ENCODE peak calls at places on chromosomes 3 and 15, in nine cellular contexts. B is ovary, H is choroid plexus epithelial cell, P is lower lobe of right lung, F is left lung, R is uterus, C is mesendoderm, Y is PC-3, J is dorsolateral prefrontal cortex. L is an unnamed sample.

GRCh38 chr3:78873641-78874040 is 894.2 kb downstream of the ROBO1 start:
- DNase-seq in B (no peak), H (peak), P (no peak), F (no peak), R (no peak), C (no peak), Y (peak), J (no peak), L (no peak)

GRCh38 chr15:76197703-76198455 is 113.4 kb downstream of the ETFA start:
- DNase-seq in B (no peak), H (no peak), P (peak), F (no peak), R (no peak), C (no peak), Y (peak), J (no peak), L (no peak)

GRCh38 chr3:60079076-60079475 is 1029.3 kb upstream of the CFAP20DC start:
- DNase-seq in B (no peak), H (no peak), P (no peak), F (no peak), R (no peak), C (peak), Y (no peak), J (no peak), L (no peak)

GRCh38 chr15:26082833-26083174 is 219.7 kb upstream of the ATP10A start:
- DNase-seq in B (no peak), H (peak), P (no peak), F (no peak), R (no peak), C (no peak), Y (no peak), J (no peak), L (no peak)

GRCh38 chr3:190101320-190102117 is 19.2 kb downstream of the P3H2 start:
- DNase-seq in B (no peak), H (peak), P (no peak), F (no peak), R (no peak), C (no peak), Y (no peak), J (no peak), L (peak)

GRCh38 chr3:153242900-153243299 is 80.9 kb downstream of the RAP2B start:
- DNase-seq in B (no peak), H (no peak), P (no peak), F (no peak), R (no peak), C (no peak), Y (no peak), J (no peak), L (no peak)

GRCh38 chr3:111338059-111338698 is 203.8 kb upstream of the CD96 start:
- DNase-seq in B (peak), H (peak), P (no peak), F (no peak), R (no peak), C (peak), Y (peak), J (no peak), L (no peak)

GRCh38 chr15:60787737-60788513 is 309.0 kb upstream of the ICE2 start:
- DNase-seq in B (no peak), H (peak), P (no peak), F (no peak), R (no peak), C (no peak), Y (peak), J (no peak), L (no peak)

GRCh38 chr3:16059700-16060357 is 114.7 kb upstream of the GALNT15 start:
- DNase-seq in B (no peak), H (no peak), P (no peak), F (no peak), R (no peak), C (no peak), Y (no peak), J (no peak), L (no peak)

GRCh38 chr15:66131200-66131599 is 122.3 kb downstream of the MEGF11 start:
- DNase-seq in B (no peak), H (no peak), P (no peak), F (no peak), R (no peak), C (no peak), Y (no peak), J (no peak), L (no peak)

GRCh38 chr3:27713066-27713400 is 9.1 kb downstream of the EOMES start:
- DNase-seq in B (no peak), H (no peak), P (no peak), F (peak), R (no peak), C (no peak), Y (peak), J (no peak), L (no peak)

GRCh38 chr3:27714692-27715453 is 7.2 kb downstream of the EOMES start:
- DNase-seq in B (no peak), H (no peak), P (peak), F (peak), R (no peak), C (peak), Y (peak), J (no peak), L (peak)

GRCh38 chr3:27713435-27713880 is 8.7 kb downstream of the EOMES start:
- DNase-seq in B (no peak), H (no peak), P (no peak), F (peak), R (no peak), C (peak), Y (peak), J (no peak), L (no peak)

GRCh38 chr3:27715454-27715806 is 6.7 kb downstream of the EOMES start:
- DNase-seq in B (no peak), H (no peak), P (no peak), F (no peak), R (no peak), C (peak), Y (no peak), J (no peak), L (no peak)

DNA sequence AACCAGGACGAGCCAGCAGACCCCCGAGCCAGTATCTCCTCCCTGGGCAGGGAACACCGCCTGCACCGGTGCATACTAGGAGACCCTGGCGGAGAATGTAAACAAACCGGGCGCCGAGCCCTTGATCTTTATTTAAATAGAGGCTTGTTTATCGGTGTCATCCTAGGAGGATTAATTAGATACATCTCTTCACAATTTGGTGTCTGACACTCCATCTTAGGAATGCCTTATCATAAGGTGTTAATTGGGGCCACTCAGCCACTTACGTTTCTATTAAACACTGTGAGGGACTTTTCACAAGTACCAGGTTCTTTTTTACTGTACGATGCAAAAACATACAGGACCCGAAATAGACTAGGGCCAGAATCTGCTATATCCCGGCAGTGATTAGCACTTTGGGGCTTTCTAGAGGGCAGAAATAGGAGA is 8.0 kb downstream of the EOMES start:
- DNase-seq in B (no peak), H (no peak), P (no peak), F (no peak), R (no peak), C (peak), Y (no peak), J (no peak), L (no peak)
- H3K4me3 ChIP-seq in B (peak), H (no peak), P (peak), F (peak), R (peak), C (no peak), Y (peak), J (peak), L (no peak)

GRCh38 chr3:71302604-71303003 is 280.9 kb downstream of the FOXP1 start:
- DNase-seq in B (no peak), H (no peak), P (no peak), F (no peak), R (no peak), C (no peak), Y (no peak), J (no peak), L (no peak)

GRCh38 chr3:71305246-71306206 is 278.0 kb downstream of the FOXP1 start:
- DNase-seq in B (peak), H (peak), P (no peak), F (no peak), R (peak), C (peak), Y (peak), J (peak), L (no peak)

GRCh38 chr3:71304684-71305083 is 278.8 kb downstream of the FOXP1 start:
- DNase-seq in B (peak), H (peak), P (no peak), F (no peak), R (peak), C (peak), Y (peak), J (no peak), L (no peak)

GRCh38 chr3:71303627-71304260 is 279.8 kb downstream of the FOXP1 start:
- DNase-seq in B (no peak), H (peak), P (no peak), F (no peak), R (no peak), C (no peak), Y (no peak), J (no peak), L (no peak)

DNA sequence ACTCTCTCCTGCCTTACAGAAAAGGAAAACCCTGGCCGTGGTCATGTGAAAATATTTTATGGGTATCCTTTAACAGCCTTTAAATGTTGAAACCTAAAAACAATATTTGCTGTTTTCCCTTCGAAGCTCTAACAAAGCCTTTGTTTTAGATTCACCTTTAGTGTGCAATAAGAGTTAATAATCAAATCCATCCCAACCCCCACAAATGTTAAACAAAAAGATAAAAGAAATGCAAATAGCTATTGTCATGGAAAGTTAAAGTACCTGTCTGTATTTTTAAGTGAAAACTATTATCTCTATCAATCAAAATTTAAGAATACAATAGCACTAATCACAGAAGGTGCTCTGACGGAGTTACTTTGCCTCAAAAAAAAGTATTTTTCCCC is 279.3 kb downstream of the FOXP1 start:
- DNase-seq in B (no peak), H (no peak), P (no peak), F (no peak), R (no peak), C (no peak), Y (no peak), J (no peak), L (no peak)
- H3K4me3 ChIP-seq in B (no peak), H (no peak), P (peak), F (no peak), R (no peak), C (no peak), Y (no peak), J (no peak), L (no peak)

GRCh38 chr3:95721938-95722337 is 1092.5 kb upstream of the EPHA6 start:
- DNase-seq in B (no peak), H (no peak), P (no peak), F (no peak), R (no peak), C (peak), Y (peak), J (no peak), L (no peak)
- H3K4me3 ChIP-seq in B (no peak), H (no peak), P (no peak), F (no peak), R (no peak), C (no peak), Y (no peak), J (no peak), L (no peak)

GRCh38 chr3:100403956-100404548 is 2.7 kb downstream of the LNP1 start:
- DNase-seq in B (no peak), H (no peak), P (no peak), F (no peak), R (no peak), C (no peak), Y (no peak), J (no peak), L (no peak)
- H3K4me3 ChIP-seq in B (no peak), H (no peak), P (no peak), F (no peak), R (no peak), C (no peak), Y (peak), J (peak), L (peak)

DNA sequence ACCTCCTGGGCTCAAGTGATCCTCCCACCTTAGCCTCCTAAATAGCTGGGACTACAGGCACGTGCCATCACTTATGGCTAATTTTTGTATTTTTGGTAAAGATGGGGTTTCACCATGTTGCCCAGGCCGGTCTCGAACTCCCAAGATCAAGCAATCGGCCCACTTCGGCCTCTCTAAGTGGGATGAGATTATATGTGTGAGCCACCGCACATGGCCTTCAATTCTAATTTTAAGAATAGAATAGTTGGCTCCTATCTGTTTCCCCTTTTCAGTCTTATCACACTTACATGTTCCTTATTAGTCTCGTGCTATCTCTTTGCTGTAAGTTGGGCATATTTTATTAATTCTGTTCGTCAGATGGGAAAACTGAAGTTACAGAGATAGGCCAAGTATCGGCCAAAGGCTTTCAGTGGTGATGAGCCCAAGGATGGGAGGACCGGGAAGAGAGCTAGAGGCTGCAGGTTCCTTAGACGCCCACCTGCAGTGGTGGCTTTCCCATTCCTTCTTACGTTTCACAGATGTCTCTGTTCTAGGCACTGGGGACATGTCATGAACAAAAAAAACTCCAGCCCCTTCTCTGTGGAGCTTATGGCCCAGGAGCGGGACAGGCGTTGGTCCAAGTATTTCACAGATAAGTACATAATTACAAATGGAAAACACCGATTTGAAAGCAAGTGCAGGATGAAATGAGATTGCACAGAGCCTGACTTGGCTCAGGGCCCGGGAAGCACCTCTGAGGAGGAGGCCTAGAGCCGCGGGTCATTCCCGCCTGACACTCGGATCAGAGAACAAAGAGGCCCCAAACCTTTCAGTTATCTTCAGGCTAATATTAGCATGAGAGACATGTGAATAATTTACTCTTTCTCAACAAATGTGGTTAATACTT is 91.1 kb upstream of the KLF13 start:
- DNase-seq in B (peak), H (peak), P (no peak), F (no peak), R (peak), C (no peak), Y (no peak), J (no peak), L (no peak)
- H3K4me3 ChIP-seq in B (no peak), H (no peak), P (no peak), F (no peak), R (no peak), C (no peak), Y (no peak), J (peak), L (no peak)

L was measured in GM06990.